ENCODE peak calls at places on chromosome 16, in nine cellular contexts. G is stimulated activated CD8-positive, alpha-beta memory T cell treated with anti-CD3 and anti-CD28 coated beads, Interleukin-2, amount 100 ng/mL, for 1 hour; L is mammary epithelial cell; M is skeletal muscle cell; I is central memory CD4-positive, alpha-beta T cell; C is activated CD4-positive, alpha-beta T cell treated with anti-CD3 and anti-CD28 coated beads for 24 hours; Z is BJ; J is NCI-H2171 treated with DMSO at 0.1 percent for 48 hours; B is NCI-H524. U is an unnamed sample.

GRCh38 chr16:21589551-21589950 is 9.8 kb upstream of the METTL9 start:
- DNase-seq in G (no peak), L (no peak), M (no peak), I (no peak), C (no peak), Z (no peak), J (no peak), B (no peak), U (no peak)

GRCh38 chr16:66850115-66850815 is 6.1 kb downstream of the CA7 start:
- DNase-seq in G (no peak), L (no peak), M (no peak), I (no peak), C (no peak), Z (no peak), J (no peak), B (no peak), U (no peak)

GRCh38 chr16:84631882-84632281 is 14.0 kb upstream of the COTL1 start:
- DNase-seq in G (no peak), L (no peak), M (no peak), I (no peak), C (no peak), Z (no peak), J (no peak), B (no peak), U (no peak)

GRCh38 chr16:67782567-67783352 is 23.6 kb downstream of the RANBP10 start:
- DNase-seq in G (no peak), L (no peak), M (no peak), I (no peak), C (no peak), Z (no peak), J (no peak), B (peak; percentile 59), U (no peak)

GRCh38 chr16:4788489-4788889 is 344 bp upstream of the SEPTIN12 start:
- DNase-seq in G (no peak), L (no peak), M (no peak), I (no peak), C (no peak), Z (no peak), J (no peak), B (no peak), U (no peak)

GRCh38 chr16:22220714-22221113 is 14.6 kb downstream of the EEF2K start:
- DNase-seq in G (no peak), L (no peak), M (no peak), I (no peak), C (no peak), Z (no peak), J (no peak), B (no peak), U (no peak)

GRCh38 chr16:84015399-84015798 is 27.2 kb downstream of the SLC38A8 start:
- DNase-seq in G (no peak), L (no peak), M (no peak), I (no peak), C (no peak), Z (no peak), J (no peak), B (no peak), U (no peak)

GRCh38 chr16:28257256-28257655 is 35.1 kb upstream of the SBK1 start:
- DNase-seq in G (no peak), L (no peak), M (no peak), I (no peak), C (no peak), Z (no peak), J (no peak), B (no peak), U (no peak)

GRCh38 chr16:84503751-84504395 is 586 bp downstream of the MEAK7 start:
- DNase-seq in G (no peak), L (peak; percentile 47), M (no peak), I (no peak), C (no peak), Z (no peak), J (no peak), B (no peak), U (no peak)

GRCh38 chr16:86708431-86708830 is 130.1 kb downstream of the FOXL1 start:
- DNase-seq in G (no peak), L (no peak), M (no peak), I (no peak), C (no peak), Z (no peak), J (peak; percentile 16), B (no peak), U (no peak)

GRCh38 chr16:66588981-66589713 is 9.9 kb downstream of the CMTM2 start:
- DNase-seq in G (peak; percentile 42), L (peak; percentile 19), M (no peak), I (peak; percentile 64), C (peak; percentile 46), Z (no peak), J (no peak), B (no peak), U (peak; percentile 36)

GRCh38 chr16:72282338-72282737 is 110.4 kb upstream of the PMFBP1 start:
- DNase-seq in G (no peak), L (no peak), M (no peak), I (no peak), C (no peak), Z (no peak), J (no peak), B (no peak), U (no peak)

U was measured in endothelial cell.